ENCODE peak calls at places on chromosomes 13 and 19, in nine cellular contexts. P, R, N, W, H, L, A, O and J are unnamed samples.
A peak's percentile ranks its signal among the peaks of the same experiment; 100 is the strongest.

GRCh38 chr13:100394005-100394695 is 194.4 kb downstream of the GGACT start:
- DNase-seq in P (no peak), R (no peak), N (peak; percentile 61), W (no peak), H (no peak), L (peak; percentile 8), A (peak; percentile 89), O (no peak), J (no peak)

GRCh38 chr19:53704011-53704410 is 72.2 kb downstream of the DPRX start:
- DNase-seq in P (no peak), R (no peak), N (no peak), W (no peak), H (no peak), L (no peak), A (no peak), O (no peak), J (no peak)

GRCh38 chr19:485583-486236 is 10.6 kb upstream of the MADCAM1 start:
- DNase-seq in P (no peak), R (peak; percentile 63), N (peak; percentile 60), W (peak; percentile 71), H (no peak), L (no peak), A (peak; percentile 36), O (no peak), J (peak; percentile 76)

GRCh38 chr19:51742736-51743288 is 8.9 kb downstream of the FPR1 start:
- DNase-seq in P (no peak), R (no peak), N (no peak), W (no peak), H (no peak), L (no peak), A (peak; percentile 86), O (no peak), J (no peak)

GRCh38 chr19:1001538-1002166 is 1.4 kb downstream of the GRIN3B start:
- DNase-seq in P (no peak), R (peak; percentile 62), N (peak; percentile 31), W (peak; percentile 89), H (no peak), L (no peak), A (no peak), O (peak; percentile 66), J (peak; percentile 70)

GRCh38 chr13:39266426-39266825 is 228.2 kb downstream of the NHLRC3 start:
- DNase-seq in P (no peak), R (no peak), N (no peak), W (no peak), H (no peak), L (no peak), A (peak; percentile 16), O (no peak), J (no peak)

GRCh38 chr13:112838038-112838965 is 130.7 kb upstream of the MCF2L start:
- DNase-seq in P (no peak), R (no peak), N (no peak), W (no peak), H (no peak), L (no peak), A (no peak), O (no peak), J (no peak)

GRCh38 chr13:97627566-97627965 is 193.6 kb downstream of the RAP2A start:
- DNase-seq in P (no peak), R (peak; percentile 19), N (peak; percentile 96), W (no peak), H (peak; percentile 10), L (peak; percentile 40), A (peak; percentile 87), O (peak; percentile 30), J (no peak)

GRCh38 chr19:2087621-2088100 is 8.5 kb downstream of the MOB3A start:
- DNase-seq in P (no peak), R (no peak), N (no peak), W (no peak), H (no peak), L (no peak), A (no peak), O (no peak), J (peak; percentile 60)

GRCh38 chr19:47039239-47039874 is 9.1 kb downstream of the TMEM160 start:
- DNase-seq in P (no peak), R (no peak), N (no peak), W (no peak), H (no peak), L (no peak), A (no peak), O (no peak), J (peak; percentile 81)

GRCh38 chr19:51259348-51260245 is 8.7 kb downstream of the SIGLECL1 start:
- DNase-seq in P (peak; percentile 43), R (peak; percentile 16), N (peak; percentile 54), W (no peak), H (no peak), L (peak; percentile 15), A (no peak), O (peak; percentile 20), J (no peak)

GRCh38 chr19:42129399-42130253 is 2.6 kb downstream of the POU2F2 start:
- DNase-seq in P (no peak), R (no peak), N (peak; percentile 29), W (no peak), H (peak; percentile 17), L (peak; percentile 34), A (peak; percentile 45), O (peak; percentile 31), J (peak; percentile 38)

GRCh38 chr13:107200491-107200890 is 632.6 kb upstream of the ARGLU1 start:
- DNase-seq in P (no peak), R (no peak), N (no peak), W (no peak), H (no peak), L (no peak), A (no peak), O (no peak), J (no peak)

GRCh38 chr13:44249439-44249838 is 124.2 kb upstream of the SERP2 start:
- DNase-seq in P (no peak), R (peak; percentile 42), N (peak; percentile 85), W (no peak), H (no peak), L (peak; percentile 58), A (peak; percentile 83), O (peak; percentile 36), J (no peak)

GRCh38 chr13:112738606-112739005 is 48.8 kb downstream of the ATP11A start:
- DNase-seq in P (no peak), R (no peak), N (no peak), W (no peak), H (no peak), L (no peak), A (no peak), O (no peak), J (no peak)

GRCh38 chr19:32789429-32789828 is 69.9 kb downstream of the TDRD12 start:
- DNase-seq in P (no peak), R (no peak), N (no peak), W (no peak), H (no peak), L (no peak), A (no peak), O (no peak), J (no peak)

DNA sequence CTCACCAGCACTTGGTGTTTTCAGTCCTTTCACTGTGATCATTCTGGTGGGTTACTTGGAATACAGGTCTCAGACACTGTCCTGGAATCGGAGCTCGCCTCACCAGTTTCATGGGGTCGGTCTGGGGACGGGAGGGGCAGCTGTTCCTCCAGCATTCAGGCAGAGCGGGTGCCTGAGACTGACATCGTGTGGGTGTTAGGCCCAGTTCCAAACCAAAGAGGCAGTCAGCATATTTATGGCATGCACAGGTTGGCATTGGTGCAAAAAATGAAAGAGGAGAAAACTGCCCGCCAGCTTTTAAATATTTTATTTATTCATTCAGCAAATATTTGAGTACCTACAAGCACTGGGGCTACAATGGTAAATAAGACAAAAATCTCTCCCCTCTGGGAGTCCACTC is 20.1 kb downstream of the PLEKHF1 start:
- DNase-seq in P (no peak), R (no peak), N (peak; percentile 40), W (no peak), H (no peak), L (no peak), A (peak; percentile 74), O (no peak), J (no peak)
- H3K4me1 ChIP-seq in P (peaks cover 14% of the 10 kb centered on the region), R (no peaks in the 10 kb centered on the region), N (no peaks in the 10 kb centered on the region), W (no peaks in the 10 kb centered on the region), H (peaks cover 10% of the 10 kb centered on the region), L (peaks cover 19% of the 10 kb centered on the region), A (peaks cover 9% of the 10 kb centered on the region), O (no peaks in the 10 kb centered on the region), J (peaks cover 23% of the 10 kb centered on the region)

GRCh38 chr13:28340272-28340793 is 154.6 kb downstream of the FLT1 start:
- DNase-seq in P (no peak), R (no peak), N (no peak), W (no peak), H (no peak), L (no peak), A (peak; percentile 84), O (no peak), J (no peak)
- TF ChIP-seq CTCF in P (no peak), R (no peak), N (no peak), W (no peak), H (no peak), L (no peak), A (no peak), O (no peak), J (no peak)

DNA sequence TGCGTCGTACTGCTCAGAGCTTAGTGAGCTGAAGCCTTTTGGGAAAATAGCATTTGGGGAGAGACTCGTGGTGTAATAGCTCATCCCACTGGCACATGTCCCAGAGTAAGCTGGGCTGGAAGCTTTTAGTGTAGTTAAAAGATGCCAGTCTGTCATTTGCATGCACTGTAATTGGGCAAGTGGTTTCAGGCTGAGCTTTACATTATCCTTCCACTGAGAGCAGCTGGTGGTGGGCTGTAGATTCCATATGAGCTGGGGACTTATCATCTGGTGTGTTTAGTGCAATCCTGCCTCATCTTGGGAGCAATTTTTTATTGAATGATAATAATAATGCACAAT is 69.9 kb downstream of the LRCH1 start:
- DNase-seq in P (no peak), R (no peak), N (peak; percentile 87), W (no peak), H (no peak), L (peak; percentile 63), A (peak; percentile 70), O (peak; percentile 50), J (no peak)
- H3K4me1 ChIP-seq in P (peaks cover 37% of the 10 kb centered on the region), R (peaks cover 37% of the 10 kb centered on the region), N (peaks cover 17% of the 10 kb centered on the region), W (peaks cover 12% of the 10 kb centered on the region), H (peaks cover 11% of the 10 kb centered on the region), L (peaks cover 23% of the 10 kb centered on the region), A (peaks cover 4% of the 10 kb centered on the region), O (peaks cover 10% of the 10 kb centered on the region), J (peaks cover 25% of the 10 kb centered on the region)

DNA sequence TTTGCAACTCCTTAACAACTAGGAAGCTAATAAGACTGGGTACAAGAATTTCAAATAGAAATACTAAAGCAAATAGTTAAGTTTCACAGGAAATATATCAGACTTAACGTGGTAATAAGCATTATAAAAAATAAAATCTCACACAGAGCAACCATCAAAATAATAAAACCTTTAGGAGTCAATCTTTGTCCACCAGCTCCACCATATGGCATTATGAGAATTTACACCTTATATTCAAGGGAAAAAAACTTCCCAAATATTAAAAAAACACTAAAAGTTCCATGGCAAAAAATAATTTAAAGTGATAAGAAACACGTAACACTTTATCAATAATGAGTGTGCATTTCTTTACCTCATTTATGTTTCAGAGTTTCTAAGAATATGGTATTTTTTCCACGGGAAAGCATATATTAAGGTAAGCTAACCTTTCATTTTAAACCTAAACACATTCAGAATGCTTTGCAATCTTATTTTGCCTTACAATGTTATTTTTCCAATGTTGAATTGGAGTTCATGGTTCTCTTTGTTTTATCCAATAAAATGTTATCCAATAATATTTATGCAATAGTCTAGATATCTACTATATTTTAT is 423.2 kb upstream of the SGCG start:
- DNase-seq in P (no peak), R (no peak), N (peak; percentile 28), W (no peak), H (no peak), L (no peak), A (no peak), O (no peak), J (no peak)
- TF ChIP-seq CTCF in P (peak; percentile 34), R (peak; percentile 37), N (peak; percentile 39), W (no peak), H (peak; percentile 48), L (peak; percentile 44), A (peak; percentile 12), O (no peak), J (peak; percentile 18)

GRCh38 chr19:7868671-7869452 is 5.3 kb downstream of the PRR36 start:
- DNase-seq in P (peak; percentile 83), R (peak; percentile 85), N (peak; percentile 53), W (peak; percentile 93), H (no peak), L (peak; percentile 53), A (peak; percentile 34), O (peak; percentile 87), J (peak; percentile 83)
- H3K4me1 ChIP-seq in P (peaks cover 28% of the 10 kb centered on the region), R (peaks cover 45% of the 10 kb centered on the region), N (peaks cover 6% of the 10 kb centered on the region), W (no peaks in the 10 kb centered on the region), H (peaks cover 15% of the 10 kb centered on the region), L (peaks cover 35% of the 10 kb centered on the region), A (peaks cover 7% of the 10 kb centered on the region), O (peaks cover 4% of the 10 kb centered on the region), J (peaks cover 36% of the 10 kb centered on the region)